ENCODE peak calls at places on chromosomes 7 and 10, in four cellular contexts. K is T-helper 2 cell, R is EL, A is smooth muscle cell of the brain vasculature. Z is an unnamed sample.

GRCh38 chr10:131621784-131622624 is 278.8 kb upstream of the PPP2R2D start:
- DNase-seq in K (no peak), R (no peak), A (no peak), Z (no peak)

GRCh38 chr10:46317889-46318288 is 31.1 kb downstream of the ANTXRL start:
- DNase-seq in K (no peak), R (no peak), A (no peak), Z (no peak)

GRCh38 chr7:99040104-99040958 is 103.6 kb downstream of the SMURF1 start:
- DNase-seq in K (peak), R (peak), A (peak), Z (peak)

GRCh38 chr7:7577888-7578287 is 11.2 kb downstream of the MIOS start:
- DNase-seq in K (no peak), R (no peak), A (no peak), Z (no peak)

GRCh38 chr10:125162181-125162906 is 2.0 kb upstream of the CTBP2 start:
- DNase-seq in K (no peak), R (no peak), A (no peak), Z (peak)

GRCh38 chr7:41367967-41368882 is 334.7 kb downstream of the INHBA start:
- DNase-seq in K (no peak), R (no peak), A (no peak), Z (no peak)

GRCh38 chr10:75572478-75572877 is 141.1 kb downstream of the LRMDA start:
- DNase-seq in K (no peak), R (no peak), A (no peak), Z (no peak)

GRCh38 chr10:101569838-101570763 is 18.0 kb downstream of the POLL start:
- DNase-seq in K (peak), R (peak), A (peak), Z (peak)

GRCh38 chr7:96440328-96440727 is 118.4 kb upstream of the SLC25A13 start:
- DNase-seq in K (no peak), R (no peak), A (no peak), Z (no peak)

GRCh38 chr10:131452926-131453771 is 141.6 kb upstream of the TCERG1L start:
- DNase-seq in K (no peak), R (no peak), A (no peak), Z (peak)

GRCh38 chr10:132685121-132685891 is 100.6 kb downstream of the NKX6-2 start:
- DNase-seq in K (no peak), R (peak), A (no peak), Z (peak)

GRCh38 chr7:148211641-148212040 is 378.9 kb upstream of the C7orf33 start:
- DNase-seq in K (no peak), R (no peak), A (no peak), Z (peak)

GRCh38 chr7:102449136-102449535 is 15.5 kb downstream of the ALKBH4 start:
- DNase-seq in K (no peak), R (no peak), A (no peak), Z (no peak)

GRCh38 chr7:111867348-111867931 is 305.1 kb upstream of the IMMP2L start:
- DNase-seq in K (no peak), R (no peak), A (no peak), Z (no peak)

GRCh38 chr10:95755511-95756004 is 405 bp upstream of the ENTPD1 start:
- DNase-seq in K (no peak), R (no peak), A (no peak), Z (no peak)

GRCh38 chr7:114806590-114807167 is 115.2 kb upstream of the MDFIC start:
- DNase-seq in K (no peak), R (no peak), A (no peak), Z (peak)

GRCh38 chr7:100069991-100070390 is 11.5 kb downstream of the ZNF3 start:
- DNase-seq in K (no peak), R (no peak), A (no peak), Z (no peak)

GRCh38 chr7:778271-778967 is 51.3 kb upstream of the PRKAR1B start:
- DNase-seq in K (no peak), R (no peak), A (no peak), Z (peak)

GRCh38 chr10:103765168-103765567 is 90.2 kb downstream of the SH3PXD2A start:
- DNase-seq in K (no peak), R (peak), A (no peak), Z (peak)

GRCh38 chr7:158431055-158431940 is 156.3 kb downstream of the PTPRN2 start:
- DNase-seq in K (no peak), R (no peak), A (no peak), Z (no peak)

GRCh38 chr10:106768204-106768603 is 396.3 kb downstream of the SORCS1 start:
- DNase-seq in K (no peak), R (no peak), A (no peak), Z (no peak)

GRCh38 chr10:60611291-60611747 is 167.0 kb upstream of the CDK1 start:
- DNase-seq in K (no peak), R (peak), A (peak), Z (peak)

GRCh38 chr10:121032460-121032859 is 181.3 kb downstream of the WDR11 start:
- DNase-seq in K (no peak), R (no peak), A (no peak), Z (no peak)

GRCh38 chr10:125547010-125547650 is 135.8 kb downstream of the TEX36 start:
- DNase-seq in K (no peak), R (no peak), A (no peak), Z (no peak)

GRCh38 chr10:70620020-70620289 is 17.4 kb upstream of the PRF1 start:
- DNase-seq in K (no peak), R (no peak), A (no peak), Z (no peak)

GRCh38 chr7:50663396-50664102 is 98.3 kb upstream of the DDC start:
- DNase-seq in K (no peak), R (no peak), A (no peak), Z (no peak)

GRCh38 chr7:104272767-104273384 is 55.5 kb upstream of the LHFPL3 start:
- DNase-seq in K (no peak), R (peak), A (peak), Z (peak)

GRCh38 chr7:5421626-5422323 is 1.9 kb downstream of the TNRC18 start:
- DNase-seq in K (no peak), R (peak), A (no peak), Z (peak)

GRCh38 chr7:143408686-143409551 is at the start of gene EPHA1:
- DNase-seq in K (peak), R (no peak), A (no peak), Z (no peak)

Z was measured in astrocyte of the hippocampus.